ENCODE peak calls at places on chromosomes 6 and 20, in nine cellular contexts. One of them, this sample, is unnamed.

GRCh38 chr6:122308074-122308473 is 91.4 kb upstream of the HSF2 start:
- DNase-seq in AG10803: no peak
- DNase-seq in omental fat pad: no peak
- DNase-seq in choroid plexus epithelial cell: no peak
- DNase-seq in GM12865: no peak
- DNase-seq in GM23338: no peak
- DNase-seq in colonic mucosa: no peak
- DNase-seq in foreskin keratinocyte: no peak
- DNase-seq in tibial nerve: no peak
- DNase-seq in this sample: no peak

GRCh38 chr6:70673601-70674000 is 5.9 kb downstream of the SMAP1 start:
- DNase-seq in AG10803: peak
- DNase-seq in omental fat pad: no peak
- DNase-seq in choroid plexus epithelial cell: peak
- DNase-seq in GM12865: no peak
- DNase-seq in GM23338: peak
- DNase-seq in colonic mucosa: no peak
- DNase-seq in foreskin keratinocyte: no peak
- DNase-seq in tibial nerve: no peak
- DNase-seq in this sample: no peak

GRCh38 chr6:116244284-116244683 is 9.6 kb downstream of the TSPYL4 start:
- DNase-seq in AG10803: no peak
- DNase-seq in omental fat pad: no peak
- DNase-seq in choroid plexus epithelial cell: no peak
- DNase-seq in GM12865: no peak
- DNase-seq in GM23338: no peak
- DNase-seq in colonic mucosa: no peak
- DNase-seq in foreskin keratinocyte: no peak
- DNase-seq in tibial nerve: no peak
- DNase-seq in this sample: no peak

GRCh38 chr6:161211380-161212035 is 62.4 kb downstream of the AGPAT4 start:
- DNase-seq in AG10803: no peak
- DNase-seq in omental fat pad: no peak
- DNase-seq in choroid plexus epithelial cell: no peak
- DNase-seq in GM12865: no peak
- DNase-seq in GM23338: peak
- DNase-seq in colonic mucosa: no peak
- DNase-seq in foreskin keratinocyte: no peak
- DNase-seq in tibial nerve: no peak
- DNase-seq in this sample: no peak

GRCh38 chr20:40993794-40994540 is 34.7 kb upstream of the TOP1 start:
- DNase-seq in AG10803: peak
- DNase-seq in omental fat pad: no peak
- DNase-seq in choroid plexus epithelial cell: no peak
- DNase-seq in GM12865: no peak
- DNase-seq in GM23338: no peak
- DNase-seq in colonic mucosa: no peak
- DNase-seq in foreskin keratinocyte: no peak
- DNase-seq in tibial nerve: no peak
- DNase-seq in this sample: no peak

GRCh38 chr20:34426026-34426425 is 63.0 kb downstream of the ITCH start:
- DNase-seq in AG10803: no peak
- DNase-seq in omental fat pad: no peak
- DNase-seq in choroid plexus epithelial cell: no peak
- DNase-seq in GM12865: no peak
- DNase-seq in GM23338: no peak
- DNase-seq in colonic mucosa: no peak
- DNase-seq in foreskin keratinocyte: no peak
- DNase-seq in tibial nerve: no peak
- DNase-seq in this sample: no peak

GRCh38 chr6:69866351-69867074 is at the start of gene COL19A1:
- DNase-seq in AG10803: no peak
- DNase-seq in omental fat pad: no peak
- DNase-seq in choroid plexus epithelial cell: peak
- DNase-seq in GM12865: peak
- DNase-seq in GM23338: peak
- DNase-seq in colonic mucosa: peak
- DNase-seq in foreskin keratinocyte: no peak
- DNase-seq in tibial nerve: no peak
- DNase-seq in this sample: no peak

GRCh38 chr6:84645000-84645399 is 119.4 kb downstream of the TBX18 start:
- DNase-seq in AG10803: peak
- DNase-seq in omental fat pad: no peak
- DNase-seq in choroid plexus epithelial cell: peak
- DNase-seq in GM12865: no peak
- DNase-seq in GM23338: no peak
- DNase-seq in colonic mucosa: no peak
- DNase-seq in foreskin keratinocyte: no peak
- DNase-seq in tibial nerve: no peak
- DNase-seq in this sample: no peak

GRCh38 chr6:45478235-45478634 is 100.5 kb upstream of the SUPT3H start:
- DNase-seq in AG10803: peak
- DNase-seq in omental fat pad: no peak
- DNase-seq in choroid plexus epithelial cell: peak
- DNase-seq in GM12865: no peak
- DNase-seq in GM23338: no peak
- DNase-seq in colonic mucosa: no peak
- DNase-seq in foreskin keratinocyte: peak
- DNase-seq in tibial nerve: no peak
- DNase-seq in this sample: no peak

GRCh38 chr6:15073344-15073789 is 172.5 kb upstream of the JARID2 start:
- DNase-seq in AG10803: no peak
- DNase-seq in omental fat pad: no peak
- DNase-seq in choroid plexus epithelial cell: peak
- DNase-seq in GM12865: peak
- DNase-seq in GM23338: no peak
- DNase-seq in colonic mucosa: no peak
- DNase-seq in foreskin keratinocyte: peak
- DNase-seq in tibial nerve: no peak
- DNase-seq in this sample: no peak

GRCh38 chr6:75397806-75398465 is 95.7 kb downstream of the FILIP1 start:
- DNase-seq in AG10803: peak
- DNase-seq in omental fat pad: no peak
- DNase-seq in choroid plexus epithelial cell: peak
- DNase-seq in GM12865: no peak
- DNase-seq in GM23338: no peak
- DNase-seq in colonic mucosa: no peak
- DNase-seq in foreskin keratinocyte: no peak
- DNase-seq in tibial nerve: no peak
- DNase-seq in this sample: no peak

GRCh38 chr6:148518371-148519156 is 175.9 kb downstream of the SASH1 start:
- DNase-seq in AG10803: peak
- DNase-seq in omental fat pad: no peak
- DNase-seq in choroid plexus epithelial cell: no peak
- DNase-seq in GM12865: no peak
- DNase-seq in GM23338: no peak
- DNase-seq in colonic mucosa: no peak
- DNase-seq in foreskin keratinocyte: no peak
- DNase-seq in tibial nerve: no peak
- DNase-seq in this sample: no peak

GRCh38 chr6:164104432-164104831 is 689.9 kb downstream of the QKI start:
- DNase-seq in AG10803: no peak
- DNase-seq in omental fat pad: no peak
- DNase-seq in choroid plexus epithelial cell: no peak
- DNase-seq in GM12865: no peak
- DNase-seq in GM23338: no peak
- DNase-seq in colonic mucosa: no peak
- DNase-seq in foreskin keratinocyte: no peak
- DNase-seq in tibial nerve: no peak
- DNase-seq in this sample: no peak

GRCh38 chr6:5744497-5744896 is 262.2 kb downstream of the NRN1 start:
- DNase-seq in AG10803: no peak
- DNase-seq in omental fat pad: no peak
- DNase-seq in choroid plexus epithelial cell: no peak
- DNase-seq in GM12865: no peak
- DNase-seq in GM23338: no peak
- DNase-seq in colonic mucosa: no peak
- DNase-seq in foreskin keratinocyte: no peak
- DNase-seq in tibial nerve: no peak
- DNase-seq in this sample: no peak

GRCh38 chr6:5745081-5745480 is 261.6 kb downstream of the NRN1 start:
- DNase-seq in AG10803: no peak
- DNase-seq in omental fat pad: no peak
- DNase-seq in choroid plexus epithelial cell: no peak
- DNase-seq in GM12865: no peak
- DNase-seq in GM23338: no peak
- DNase-seq in colonic mucosa: no peak
- DNase-seq in foreskin keratinocyte: no peak
- DNase-seq in tibial nerve: no peak
- DNase-seq in this sample: no peak

GRCh38 chr6:5749016-5749665 is 257.6 kb downstream of the NRN1 start:
- DNase-seq in AG10803: no peak
- DNase-seq in omental fat pad: no peak
- DNase-seq in choroid plexus epithelial cell: no peak
- DNase-seq in GM12865: no peak
- DNase-seq in GM23338: no peak
- DNase-seq in colonic mucosa: no peak
- DNase-seq in foreskin keratinocyte: no peak
- DNase-seq in tibial nerve: no peak
- DNase-seq in this sample: no peak

GRCh38 chr6:5747379-5747778 is 259.3 kb downstream of the NRN1 start:
- DNase-seq in AG10803: no peak
- DNase-seq in omental fat pad: no peak
- DNase-seq in choroid plexus epithelial cell: no peak
- DNase-seq in GM12865: no peak
- DNase-seq in GM23338: no peak
- DNase-seq in colonic mucosa: no peak
- DNase-seq in foreskin keratinocyte: no peak
- DNase-seq in tibial nerve: no peak
- DNase-seq in this sample: no peak

GRCh38 chr6:5746392-5747140 is 260.2 kb downstream of the NRN1 start:
- DNase-seq in AG10803: peak
- DNase-seq in omental fat pad: no peak
- DNase-seq in choroid plexus epithelial cell: no peak
- DNase-seq in GM12865: no peak
- DNase-seq in GM23338: peak
- DNase-seq in colonic mucosa: peak
- DNase-seq in foreskin keratinocyte: no peak
- DNase-seq in tibial nerve: no peak
- DNase-seq in this sample: no peak
- TF ChIP-seq CTCF in AG10803: peak
- TF ChIP-seq CTCF in omental fat pad: no peak
- TF ChIP-seq CTCF in choroid plexus epithelial cell: peak
- TF ChIP-seq CTCF in GM12865: no peak
- TF ChIP-seq CTCF in GM23338: peak
- TF ChIP-seq CTCF in colonic mucosa: no peak
- TF ChIP-seq CTCF in foreskin keratinocyte: peak
- TF ChIP-seq CTCF in tibial nerve: no peak
- TF ChIP-seq CTCF in this sample: peak

GRCh38 chr6:30101939-30102700 is 10.8 kb downstream of the TRIM31 start:
- DNase-seq in AG10803: peak
- DNase-seq in omental fat pad: peak
- DNase-seq in choroid plexus epithelial cell: peak
- DNase-seq in GM12865: peak
- DNase-seq in GM23338: peak
- DNase-seq in colonic mucosa: peak
- DNase-seq in foreskin keratinocyte: peak
- DNase-seq in tibial nerve: peak
- DNase-seq in this sample: peak
- TF ChIP-seq CTCF in AG10803: peak
- TF ChIP-seq CTCF in omental fat pad: no peak
- TF ChIP-seq CTCF in choroid plexus epithelial cell: peak
- TF ChIP-seq CTCF in GM12865: peak
- TF ChIP-seq CTCF in GM23338: peak
- TF ChIP-seq CTCF in colonic mucosa: no peak
- TF ChIP-seq CTCF in foreskin keratinocyte: peak
- TF ChIP-seq CTCF in tibial nerve: no peak
- TF ChIP-seq CTCF in this sample: peak

GRCh38 chr6:118356054-118356453 is 192.0 kb upstream of the PLN start:
- DNase-seq in AG10803: peak
- DNase-seq in omental fat pad: no peak
- DNase-seq in choroid plexus epithelial cell: peak
- DNase-seq in GM12865: no peak
- DNase-seq in GM23338: no peak
- DNase-seq in colonic mucosa: no peak
- DNase-seq in foreskin keratinocyte: no peak
- DNase-seq in tibial nerve: no peak
- DNase-seq in this sample: peak

GRCh38 chr6:118356686-118357085 is 191.4 kb upstream of the PLN start:
- DNase-seq in AG10803: no peak
- DNase-seq in omental fat pad: no peak
- DNase-seq in choroid plexus epithelial cell: no peak
- DNase-seq in GM12865: no peak
- DNase-seq in GM23338: no peak
- DNase-seq in colonic mucosa: no peak
- DNase-seq in foreskin keratinocyte: no peak
- DNase-seq in tibial nerve: no peak
- DNase-seq in this sample: no peak

GRCh38 chr6:118353564-118353963 is 194.5 kb upstream of the PLN start:
- DNase-seq in AG10803: no peak
- DNase-seq in omental fat pad: no peak
- DNase-seq in choroid plexus epithelial cell: no peak
- DNase-seq in GM12865: no peak
- DNase-seq in GM23338: no peak
- DNase-seq in colonic mucosa: no peak
- DNase-seq in foreskin keratinocyte: no peak
- DNase-seq in tibial nerve: no peak
- DNase-seq in this sample: no peak

GRCh38 chr6:118354641-118355040 is 193.5 kb upstream of the PLN start:
- DNase-seq in AG10803: no peak
- DNase-seq in omental fat pad: no peak
- DNase-seq in choroid plexus epithelial cell: no peak
- DNase-seq in GM12865: peak
- DNase-seq in GM23338: no peak
- DNase-seq in colonic mucosa: no peak
- DNase-seq in foreskin keratinocyte: no peak
- DNase-seq in tibial nerve: no peak
- DNase-seq in this sample: no peak

DNA sequence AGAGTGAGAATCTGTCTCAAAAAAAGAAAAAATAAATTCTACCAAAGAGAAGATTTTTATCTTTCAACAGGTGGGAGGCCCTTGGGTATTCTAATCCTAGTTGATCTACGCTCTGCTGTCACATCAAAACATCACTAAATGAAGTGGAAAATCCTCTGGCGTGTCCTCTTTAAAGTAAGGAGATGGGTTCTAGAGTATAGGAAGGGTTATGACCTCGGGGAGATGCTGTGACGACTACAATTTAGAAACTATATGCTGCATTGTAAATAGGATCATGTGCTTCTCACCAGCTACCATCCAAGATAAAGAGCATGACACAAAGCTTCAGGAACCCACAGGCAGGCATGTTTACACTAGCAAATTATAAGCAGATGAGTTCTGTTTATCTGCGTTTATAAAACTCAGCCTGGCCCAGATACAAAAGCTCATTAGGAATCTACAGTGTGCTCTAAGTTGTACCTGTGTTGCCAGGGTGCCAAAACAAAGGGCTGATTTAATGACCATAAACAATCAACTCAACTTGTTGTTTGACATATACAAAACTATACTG is 197.1 kb upstream of the PLN start:
- DNase-seq in AG10803: peak
- DNase-seq in omental fat pad: no peak
- DNase-seq in choroid plexus epithelial cell: no peak
- DNase-seq in GM12865: no peak
- DNase-seq in GM23338: no peak
- DNase-seq in colonic mucosa: no peak
- DNase-seq in foreskin keratinocyte: peak
- DNase-seq in tibial nerve: no peak
- DNase-seq in this sample: peak
- TF ChIP-seq CTCF in AG10803: no peak
- TF ChIP-seq CTCF in omental fat pad: no peak
- TF ChIP-seq CTCF in choroid plexus epithelial cell: no peak
- TF ChIP-seq CTCF in GM12865: no peak
- TF ChIP-seq CTCF in GM23338: no peak
- TF ChIP-seq CTCF in colonic mucosa: no peak
- TF ChIP-seq CTCF in foreskin keratinocyte: no peak
- TF ChIP-seq CTCF in tibial nerve: no peak
- TF ChIP-seq CTCF in this sample: no peak

GRCh38 chr20:25390538-25391528 is at the start of gene ABHD12:
- DNase-seq in AG10803: peak
- DNase-seq in omental fat pad: peak
- DNase-seq in choroid plexus epithelial cell: peak
- DNase-seq in GM12865: peak
- DNase-seq in GM23338: peak
- DNase-seq in colonic mucosa: peak
- DNase-seq in foreskin keratinocyte: peak
- DNase-seq in tibial nerve: peak
- DNase-seq in this sample: peak
- TF ChIP-seq CTCF in AG10803: peak
- TF ChIP-seq CTCF in omental fat pad: no peak
- TF ChIP-seq CTCF in choroid plexus epithelial cell: no peak
- TF ChIP-seq CTCF in GM12865: no peak
- TF ChIP-seq CTCF in GM23338: no peak
- TF ChIP-seq CTCF in colonic mucosa: no peak
- TF ChIP-seq CTCF in foreskin keratinocyte: peak
- TF ChIP-seq CTCF in tibial nerve: no peak
- TF ChIP-seq CTCF in this sample: peak

This sample was measured in BJ.